ENCODE peak calls at places on chromosomes 1 and 21, in nine cellular contexts. C is aorta, R is ELR, W is lower lobe of right lung, T is memory B cell, B is T-cell, F is ovary, Y is uterus, G is prostate gland. Q is an unnamed sample.

GRCh38 chr21:45572783-45573451 is 30.7 kb upstream of the SLC19A1 start:
- DNase-seq in C (no peak), Y (no peak), F (peak), T (no peak), R (no peak), G (no peak), B (no peak), W (no peak), Q (no peak)

GRCh38 chr21:32572574-32573420 is 12.5 kb downstream of the TCP10L start:
- DNase-seq in R (no peak), G (peak), Y (no peak), F (no peak), B (no peak), C (no peak), T (no peak), W (no peak), Q (no peak)

GRCh38 chr1:30847358-30847972 is 61.1 kb downstream of the SDC3 start:
- DNase-seq in R (peak), Y (peak), W (peak), F (peak), G (no peak), T (no peak), B (no peak), C (peak), Q (peak)

GRCh38 chr21:42403611-42404231 is at the start of gene UBASH3A:
- DNase-seq in T (no peak), W (no peak), F (no peak), R (no peak), B (peak), Y (no peak), C (no peak), G (no peak), Q (no peak)

GRCh38 chr1:16213013-16213412 is 561 bp upstream of the ARHGEF19 start:
- DNase-seq in G (no peak), R (no peak), F (no peak), W (no peak), B (no peak), C (no peak), T (no peak), Y (no peak), Q (no peak)

GRCh38 chr1:226674892-226675719 is 64.0 kb downstream of the ITPKB start:
- DNase-seq in F (no peak), B (peak), W (peak), C (peak), G (no peak), Y (peak), T (peak), R (no peak), Q (no peak)

GRCh38 chr1:201663777-201664176 is 124.8 kb downstream of the NAV1 start:
- DNase-seq in Y (no peak), G (no peak), C (no peak), B (no peak), R (no peak), W (no peak), F (no peak), T (no peak), Q (no peak)

GRCh38 chr1:114310771-114311251 is 157.1 kb upstream of the SYT6 start:
- DNase-seq in R (no peak), W (no peak), T (no peak), F (peak), B (no peak), Y (no peak), G (no peak), C (no peak), Q (no peak)

GRCh38 chr1:32305310-32305709 is 13.4 kb downstream of the HDAC1 start:
- DNase-seq in G (no peak), R (no peak), Y (no peak), F (no peak), W (no peak), T (no peak), C (no peak), B (no peak), Q (no peak)

GRCh38 chr1:33347650-33347992 is 26.7 kb upstream of the A3GALT2 start:
- DNase-seq in T (no peak), F (peak), C (peak), R (peak), B (no peak), Y (peak), W (no peak), G (no peak), Q (no peak)

GRCh38 chr1:48500541-48501440 is 28.8 kb upstream of the SPATA6 start:
- DNase-seq in Y (no peak), F (no peak), B (no peak), T (no peak), R (no peak), C (no peak), G (no peak), W (no peak), Q (peak)

GRCh38 chr21:25509862-25510261 is 97.4 kb downstream of the MRPL39 start:
- DNase-seq in F (no peak), W (no peak), T (no peak), R (no peak), G (no peak), B (no peak), C (no peak), Y (no peak), Q (no peak)